ENCODE peak calls at places on chromosomes 11 and 22, in five cellular contexts. U is CD8-positive, alpha-beta memory T cell; T is HAP-1; A is cardiac fibroblast; Y is tibial artery. M is an unnamed sample.

GRCh38 chr22:20777420-20778177 is 3.7 kb downstream of the SERPIND1 start:
- DNase-seq in A (peak; percentile 75), Y (peak; percentile 32), T (no peak), U (no peak), M (no peak)

GRCh38 chr22:34111210-34111824 is 191.0 kb upstream of the LARGE1 start:
- DNase-seq in Y (no peak), U (no peak), A (peak; percentile 40), T (peak; percentile 51), M (peak; percentile 19)

GRCh38 chr11:71532016-71532610 is 5.0 kb downstream of the KRTAP5-7 start:
- DNase-seq in U (no peak), Y (peak; percentile 6), T (no peak), A (no peak), M (no peak)

GRCh38 chr22:30390974-30391691 is 3.9 kb upstream of the RNF215 start:
- DNase-seq in A (peak; percentile 78), T (peak; percentile 76), U (peak; percentile 74), Y (no peak), M (peak; percentile 42)

GRCh38 chr22:25208743-25209505 is 9.3 kb downstream of the CRYBB3 start:
- DNase-seq in U (no peak), T (peak; percentile 22), A (no peak), Y (no peak), M (peak; percentile 31)

GRCh38 chr11:117037279-117037951 is 60.8 kb downstream of the SIK3 start:
- DNase-seq in A (no peak), U (peak; percentile 29), Y (no peak), T (no peak), M (no peak)

GRCh38 chr11:119829407-119829806 is 100.4 kb upstream of the NECTIN1 start:
- DNase-seq in T (peak; percentile 20), A (no peak), U (no peak), Y (no peak), M (no peak)

GRCh38 chr11:74989269-74989655 is 529 bp downstream of the NEU3 start:
- DNase-seq in T (peak; percentile 16), A (no peak), Y (no peak), U (no peak), M (no peak)

GRCh38 chr11:78420796-78421209 is 3.2 kb upstream of the GAB2 start:
- DNase-seq in A (peak; percentile 58), T (no peak), Y (peak; percentile 84), U (no peak), M (peak; percentile 31)

GRCh38 chr11:72587696-72588095 is 86.5 kb downstream of the PDE2A start:
- DNase-seq in T (no peak), U (no peak), A (no peak), Y (no peak), M (no peak)

GRCh38 chr11:16817321-16817720 is 78.9 kb downstream of the C11orf58 start:
- DNase-seq in Y (peak; percentile 13), U (no peak), T (no peak), A (no peak), M (no peak)

GRCh38 chr11:104148074-104148473 is 15.9 kb downstream of the PDGFD start:
- DNase-seq in T (no peak), Y (no peak), A (peak; percentile 59), U (no peak), M (no peak)

GRCh38 chr11:32829157-32829679 is 509 bp upstream of the PRRG4 start:
- DNase-seq in T (no peak), A (no peak), Y (no peak), U (no peak), M (no peak)

GRCh38 chr11:1782831-1783724 is 19.4 kb upstream of the CTSD start:
- DNase-seq in Y (no peak), A (peak; percentile 18), T (no peak), U (no peak), M (peak; percentile 30)

GRCh38 chr11:4375431-4376113 is 7.4 kb upstream of the OR52B4 start:
- DNase-seq in A (no peak), U (no peak), T (no peak), Y (no peak), M (no peak)

DNA sequence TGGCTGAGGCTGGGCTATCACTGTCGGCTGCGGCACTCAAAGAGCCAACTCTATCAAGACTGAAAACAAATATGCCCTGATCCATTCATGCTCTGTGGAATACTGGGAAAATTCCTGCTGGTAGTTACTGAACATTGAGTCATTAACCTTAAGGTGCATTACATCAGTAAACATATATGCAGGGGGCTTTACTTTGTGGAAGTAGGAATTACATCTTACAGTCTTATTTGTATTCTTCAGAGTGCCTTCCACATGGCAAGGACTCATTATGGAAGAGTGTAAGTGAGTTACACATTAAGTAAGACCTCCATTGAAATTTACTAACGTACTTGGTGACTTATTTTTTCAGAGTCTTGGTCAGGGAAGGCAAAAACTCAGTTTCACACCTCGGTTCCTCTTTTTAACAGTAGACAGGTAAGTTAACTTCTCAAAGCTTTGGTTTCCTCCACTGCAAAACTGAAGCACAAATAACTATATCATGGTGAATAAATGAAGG is 4.5 kb downstream of the OR5B21 start:
- DNase-seq in T (no peak), A (no peak), Y (no peak), U (no peak), M (no peak)
- H3K4me3 ChIP-seq in T (no peak overlapping the region), A (no peak overlapping the region), Y (no peak overlapping the region), U (no peak overlapping the region), M (no peak overlapping the region)

GRCh38 chr11:126440792-126441514 is 85.5 kb downstream of the ST3GAL4 start:
- DNase-seq in Y (peak; percentile 87), A (peak; percentile 74), U (peak; percentile 59), T (peak; percentile 90), M (peak; percentile 66)
- H3K4me3 ChIP-seq in Y (no peak overlapping the region), A (no peak overlapping the region), U (no peak overlapping the region), T (no peak overlapping the region), M (no peak overlapping the region)

DNA sequence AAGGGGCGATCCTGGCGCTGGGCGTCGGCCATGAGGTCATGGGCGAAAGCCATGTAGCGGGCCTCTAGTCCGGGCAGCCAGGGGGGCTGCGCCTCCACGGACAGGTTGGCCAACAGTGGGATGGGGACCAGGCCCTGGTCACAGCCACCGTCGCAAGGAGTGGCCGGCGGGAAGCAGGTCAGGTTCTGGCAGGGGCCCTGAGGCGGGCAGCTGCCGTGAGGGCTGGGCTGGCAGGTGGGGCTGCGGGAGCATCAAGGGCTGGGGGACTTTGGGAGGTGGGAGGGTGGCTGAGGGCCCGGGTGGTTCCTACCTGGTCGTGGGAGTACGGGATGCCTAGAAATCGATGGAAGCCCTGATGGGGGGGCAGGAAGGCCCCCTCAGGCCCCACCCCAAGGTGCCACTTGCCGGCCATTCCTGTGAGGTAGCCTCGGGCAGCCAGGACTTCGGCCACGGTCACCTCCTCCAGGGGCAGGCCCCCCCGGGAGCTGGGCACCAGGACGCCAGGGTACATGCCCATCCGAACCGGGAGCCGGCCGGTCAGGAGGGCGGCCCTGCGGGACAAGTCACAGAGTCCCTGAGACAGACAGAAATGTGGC is 998 bp downstream of the ARSA start:
- DNase-seq in A (no peak), U (no peak), Y (no peak), T (no peak), M (no peak)
- H3K4me3 ChIP-seq in A (peak overlapping the region; percentile 84), U (peak overlapping the region; percentile 84), Y (peak overlapping the region; percentile 81), T (peak overlapping the region; percentile 84), M (no peak overlapping the region)

GRCh38 chr11:107564877-107565218 is 687 bp downstream of the ALKBH8 start:
- DNase-seq in Y (no peak), U (no peak), T (no peak), A (no peak), M (no peak)

GRCh38 chr11:107565219-107565937 is at the start of gene ALKBH8:
- DNase-seq in A (peak; percentile 73), U (peak; percentile 73), Y (peak; percentile 83), T (peak; percentile 82), M (peak; percentile 75)

GRCh38 chr11:107561688-107562087 is 3.8 kb downstream of the ALKBH8 start:
- DNase-seq in U (no peak), T (no peak), Y (no peak), A (peak; percentile 92), M (no peak)

GRCh38 chr11:107562647-107563208 is 2.8 kb downstream of the ALKBH8 start:
- DNase-seq in A (peak; percentile 84), Y (no peak), T (no peak), U (no peak), M (no peak)

DNA sequence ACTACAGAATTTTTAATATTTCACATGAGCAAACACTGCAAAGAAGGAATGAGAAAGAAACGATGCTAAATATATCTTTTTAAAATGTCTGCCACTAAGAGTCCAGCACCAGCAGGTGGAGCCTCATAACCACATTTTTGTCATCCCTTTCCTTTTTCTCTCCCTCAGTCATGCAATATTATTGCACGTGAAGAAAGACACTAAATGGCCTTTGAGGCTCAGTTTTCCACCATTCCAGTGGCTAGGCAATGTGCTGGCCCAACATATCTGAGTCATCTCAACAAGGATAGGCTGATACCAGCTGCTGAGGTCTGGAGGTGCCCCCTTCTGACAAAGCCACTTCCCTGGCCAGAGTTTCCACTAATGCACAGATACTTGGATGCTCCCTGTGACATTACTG is 1.8 kb downstream of the ALKBH8 start:
- DNase-seq in Y (no peak), A (peak; percentile 70), U (peak; percentile 36), T (peak; percentile 57), M (peak; percentile 26)
- H3K4me3 ChIP-seq in Y (no peak overlapping the region), A (no peak overlapping the region), U (no peak overlapping the region), T (no peak overlapping the region), M (no peak overlapping the region)

GRCh38 chr11:33967451-33967850 is 75.6 kb upstream of the LMO2 start:
- DNase-seq in Y (no peak), U (no peak), T (no peak), A (no peak), M (no peak)
- H3K4me3 ChIP-seq in Y (no peak overlapping the region), U (no peak overlapping the region), T (no peak overlapping the region), A (no peak overlapping the region), M (no peak overlapping the region)

M was measured in SJCRH30.